ENCODE peak calls at places on chromosomes 5 and 9, in ten cellular contexts. V is fibroblast of mammary gland, C is PC-9, U is nephron progenitor cell, T is GM06990, B is brain microvascular endothelial cell, G is fibroblast of pulmonary artery, D is PC-3, H is AG04449, S is Caco-2. L is an unnamed sample.

GRCh38 chr5:181223729-181224389 is 778 bp downstream of the TRIM41 start:
- DNase-seq in C (no peak), T (no peak), U (peak; percentile 87), D (no peak), B (no peak), H (no peak), S (peak; percentile 72), G (no peak), V (no peak), L (peak; percentile 55)

GRCh38 chr9:86246752-86247161 is 12.7 kb downstream of the C9orf153 start:
- DNase-seq in H (no peak), C (no peak), T (peak; percentile 35), B (peak; percentile 41), D (no peak), S (peak; percentile 39), G (no peak), V (peak; percentile 31), U (peak; percentile 41), L (no peak)

GRCh38 chr9:78612089-78612488 is 315.2 kb downstream of the PSAT1 start:
- DNase-seq in S (no peak), B (no peak), T (no peak), U (no peak), C (no peak), G (no peak), H (peak; percentile 34), D (peak; percentile 59), V (no peak), L (no peak)

GRCh38 chr5:68593211-68593701 is 377.7 kb downstream of the PIK3R1 start:
- DNase-seq in H (no peak), C (no peak), D (no peak), V (no peak), U (no peak), T (no peak), S (no peak), B (no peak), G (no peak), L (no peak)

GRCh38 chr5:180704362-180704761 is 35.5 kb downstream of the OR2Y1 start:
- DNase-seq in S (no peak), C (no peak), V (peak; percentile 30), G (peak; percentile 20), T (no peak), U (no peak), H (no peak), B (peak; percentile 64), D (peak; percentile 76), L (no peak)

GRCh38 chr9:78676623-78677022 is 379.7 kb downstream of the PSAT1 start:
- DNase-seq in S (no peak), V (no peak), C (no peak), U (no peak), H (peak; percentile 82), D (no peak), G (peak; percentile 7), B (no peak), T (no peak), L (no peak)

GRCh38 chr5:179211076-179211475 is 134.2 kb downstream of the ADAMTS2 start:
- DNase-seq in D (no peak), C (no peak), T (no peak), U (no peak), G (no peak), H (no peak), S (no peak), B (peak; percentile 33), V (peak; percentile 30), L (no peak)

GRCh38 chr9:136484153-136485048 is 1.6 kb upstream of the SEC16A start:
- DNase-seq in G (no peak), T (peak; percentile 38), H (no peak), U (peak; percentile 32), C (peak; percentile 73), V (no peak), B (no peak), S (peak; percentile 69), D (peak; percentile 69), L (peak; percentile 27)

GRCh38 chr5:171810217-171810616 is 24.6 kb downstream of the SMIM23 start:
- DNase-seq in C (no peak), T (no peak), H (no peak), G (peak; percentile 7), V (no peak), D (no peak), S (no peak), U (no peak), B (no peak), L (no peak)

GRCh38 chr5:125038477-125038876 is 292.0 kb upstream of the ZNF608 start:
- DNase-seq in V (no peak), H (no peak), D (no peak), G (no peak), C (no peak), S (no peak), T (no peak), U (no peak), B (no peak), L (no peak)

GRCh38 chr9:3894764-3895163 is 369.0 kb upstream of the RFX3 start:
- DNase-seq in U (no peak), D (no peak), G (peak; percentile 71), B (peak; percentile 95), S (no peak), H (peak; percentile 70), C (no peak), V (peak; percentile 98), T (no peak), L (no peak)

GRCh38 chr5:176535101-176535654 is 2.0 kb downstream of the RNF44 start:
- DNase-seq in V (no peak), H (no peak), G (no peak), D (peak; percentile 19), B (no peak), T (no peak), U (no peak), C (no peak), S (no peak), L (no peak)

GRCh38 chr5:176534640-176535039 is 2.6 kb downstream of the RNF44 start:
- DNase-seq in V (no peak), B (no peak), U (no peak), G (no peak), C (no peak), H (no peak), D (no peak), S (no peak), T (no peak), L (no peak)

GRCh38 chr5:176532795-176533194 is 4.4 kb downstream of the RNF44 start:
- DNase-seq in S (no peak), B (no peak), D (no peak), U (no peak), H (no peak), V (no peak), G (no peak), T (no peak), C (no peak), L (no peak)

GRCh38 chr5:176533390-176533789 is 3.8 kb downstream of the RNF44 start:
- DNase-seq in U (no peak), D (no peak), S (no peak), C (no peak), V (no peak), H (no peak), B (no peak), T (no peak), G (no peak), L (no peak)

DNA sequence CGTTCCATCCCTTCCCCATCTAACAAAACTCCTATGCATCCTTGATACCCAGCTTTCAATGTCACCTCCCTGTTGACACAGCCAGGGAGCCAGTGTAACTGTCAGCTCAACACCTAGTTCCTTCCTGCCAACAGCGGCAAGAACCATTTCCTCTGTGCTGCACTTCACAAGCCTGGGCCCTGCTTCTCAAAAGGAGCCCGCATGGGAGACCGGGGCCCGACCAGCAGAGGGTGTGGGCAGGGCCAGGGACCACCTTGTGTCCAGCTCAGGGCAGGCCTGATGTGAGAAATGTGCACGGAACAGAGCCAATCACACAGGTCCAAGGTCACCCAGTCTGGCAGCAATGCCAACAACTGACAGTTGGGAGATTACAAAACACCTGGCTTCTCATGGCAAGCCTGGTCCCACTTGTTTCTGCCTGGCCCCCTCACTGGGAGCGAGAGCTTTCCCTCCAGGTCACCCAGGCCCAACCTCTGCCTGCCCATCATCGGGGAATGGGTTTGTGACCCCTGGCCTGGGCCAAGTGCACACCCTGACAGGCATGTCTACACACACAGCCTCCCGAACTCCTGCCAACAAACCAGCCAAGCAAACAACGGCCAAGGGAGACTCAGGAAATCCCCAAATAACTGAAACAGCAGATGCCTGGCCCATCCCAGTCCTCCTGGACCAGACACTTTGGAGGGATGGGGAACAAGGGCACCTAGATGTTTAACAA is 3.1 kb downstream of the RNF44 start:
- DNase-seq in B (no peak), S (no peak), H (no peak), V (no peak), G (no peak), T (no peak), C (no peak), D (peak; percentile 25), U (no peak), L (no peak)
- TF ChIP-seq CTCF in B (peak; percentile 20), S (no peak), H (no peak), V (no peak), G (no peak), T (peak; percentile 18), C (no peak), D (no peak), U (no peak), L (no peak)

GRCh38 chr5:168291281-168291960 is at the start of gene WWC1:
- DNase-seq in S (peak; percentile 96), D (peak; percentile 91), G (no peak), U (peak; percentile 82), H (no peak), V (no peak), B (no peak), T (peak; percentile 89), C (peak; percentile 82), L (peak; percentile 93)
- TF ChIP-seq CTCF in S (peak; percentile 62), D (peak; percentile 25), G (no peak), U (peak; percentile 42), H (peak; percentile 27), V (no peak), B (no peak), T (peak; percentile 40), C (peak; percentile 68), L (peak; percentile 65)

DNA sequence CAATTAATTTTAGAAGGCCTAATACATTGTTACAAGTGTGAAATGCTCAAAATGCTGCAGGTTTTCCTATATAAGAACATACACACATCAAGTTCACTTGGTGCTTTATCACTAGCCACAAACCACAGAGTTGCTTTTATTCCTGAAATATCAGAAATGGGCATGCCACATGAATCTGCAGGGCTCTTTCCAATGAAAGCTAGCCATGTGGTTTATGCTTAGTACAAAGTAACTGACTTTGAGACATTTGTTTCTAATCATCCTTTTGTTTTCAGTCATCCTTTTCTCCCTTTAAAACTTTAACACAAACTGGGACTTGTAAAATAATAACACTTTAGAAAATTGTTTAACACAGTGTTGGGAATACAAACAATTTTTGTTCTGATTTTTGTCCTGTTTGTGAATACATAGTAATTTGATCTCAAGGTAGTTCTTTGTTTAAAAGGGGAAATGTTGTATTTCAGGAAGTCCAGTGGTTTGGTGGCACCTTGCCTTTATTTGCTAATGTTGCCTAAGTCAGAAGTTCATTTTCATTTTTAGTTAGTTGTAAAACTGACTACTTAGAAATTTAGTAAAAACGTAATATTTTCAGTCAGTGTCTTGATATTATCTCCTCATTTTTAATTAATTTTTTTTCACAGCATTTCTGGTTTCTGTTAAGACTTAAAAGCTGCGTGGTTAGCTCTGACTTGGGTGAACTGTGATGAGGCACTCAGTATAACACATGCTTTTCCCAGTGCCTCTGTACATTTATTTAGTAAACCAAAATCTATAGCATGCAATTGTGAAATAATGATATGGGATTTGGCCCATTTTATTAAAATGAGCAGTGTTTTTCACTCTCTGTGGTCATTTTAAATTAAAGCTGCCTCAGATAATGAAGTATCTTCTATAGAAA is 18.6 kb downstream of the PRDM6 start:
- DNase-seq in U (no peak), C (no peak), T (no peak), B (no peak), V (no peak), H (no peak), D (no peak), S (no peak), G (no peak), L (no peak)
- TF ChIP-seq CTCF in U (no peak), C (no peak), T (no peak), B (no peak), V (no peak), H (no peak), D (no peak), S (no peak), G (no peak), L (no peak)

GRCh38 chr5:73945505-73945904 is 319.5 kb downstream of the ARHGEF28 start:
- DNase-seq in B (no peak), D (no peak), T (no peak), H (no peak), U (no peak), G (no peak), C (no peak), V (no peak), S (no peak), L (no peak)
- TF ChIP-seq CTCF in B (peak; percentile 51), D (peak; percentile 51), T (peak; percentile 38), H (no peak), U (no peak), G (peak; percentile 18), C (peak; percentile 56), V (peak; percentile 34), S (peak; percentile 11), L (peak; percentile 19)

L was measured in progenitor cell of endocrine pancreas.